ENCODE peak calls at places on chromosomes 5 and 9, in five cellular contexts. M is RPMI7951, A is cardiac muscle cell, G is GM03348, X is caudate nucleus. J is an unnamed sample.

GRCh38 chr5:123035950-123036390 is 555 bp downstream of the PPIC start:
- DNase-seq in G (peak), A (peak), M (peak), X (no peak), J (peak)

GRCh38 chr9:101176384-101176783 is 147.9 kb downstream of the PLPPR1 start:
- DNase-seq in X (no peak), A (no peak), M (no peak), G (no peak), J (peak)

GRCh38 chr5:153122416-153122815 is 368.1 kb upstream of the GRIA1 start:
- DNase-seq in A (no peak), M (no peak), G (no peak), X (no peak), J (no peak)

GRCh38 chr9:125401317-125401716 is 139.7 kb downstream of the GAPVD1 start:
- DNase-seq in M (no peak), G (no peak), X (no peak), A (no peak), J (no peak)

GRCh38 chr5:76986828-76987526 is 34.1 kb downstream of the CRHBP start:
- DNase-seq in A (no peak), X (no peak), M (no peak), G (no peak), J (no peak)

GRCh38 chr9:111966324-111966723 is 69.7 kb downstream of the UGCG start:
- DNase-seq in G (no peak), M (no peak), X (no peak), A (no peak), J (no peak)

GRCh38 chr9:134892221-134892620 is 11.6 kb downstream of the FCN2 start:
- DNase-seq in X (no peak), G (no peak), A (no peak), M (no peak), J (no peak)

GRCh38 chr9:90970603-90971002 is 169.0 kb downstream of the SYK start:
- DNase-seq in X (no peak), G (no peak), M (peak), A (no peak), J (no peak)

GRCh38 chr5:178460598-178461425 is 129.4 kb downstream of the COL23A1 start:
- DNase-seq in M (peak), G (peak), X (peak), A (peak), J (peak)

GRCh38 chr9:93252781-93253530 is 69.0 kb downstream of the WNK2 start:
- DNase-seq in G (no peak), X (no peak), M (no peak), A (no peak), J (no peak)

GRCh38 chr5:57735754-57736153 is 253.1 kb upstream of the ACTBL2 start:
- DNase-seq in M (peak), X (no peak), A (no peak), G (peak), J (no peak)

GRCh38 chr5:122608222-122608621 is 166.7 kb upstream of the SNX2 start:
- DNase-seq in A (no peak), G (no peak), X (no peak), M (no peak), J (no peak)

GRCh38 chr9:79237861-79238260 is 333.9 kb upstream of the TLE4 start:
- DNase-seq in M (no peak), X (no peak), A (no peak), G (no peak), J (no peak)

GRCh38 chr5:2488593-2488992 is 262.9 kb downstream of the IRX2 start:
- DNase-seq in G (no peak), M (no peak), A (no peak), X (no peak), J (no peak)

GRCh38 chr5:96426831-96427230 is 6.2 kb downstream of the PCSK1 start:
- DNase-seq in M (peak), X (no peak), G (no peak), A (no peak), J (no peak)

GRCh38 chr5:345404-346195 is 24.1 kb downstream of the AHRR start:
- DNase-seq in M (no peak), X (no peak), G (no peak), A (no peak), J (no peak)

GRCh38 chr9:126487856-126488255 is 125.9 kb upstream of the LMX1B start:
- DNase-seq in X (no peak), A (no peak), G (no peak), M (no peak), J (no peak)

GRCh38 chr5:142826741-142827492 is 56.7 kb downstream of the ARHGAP26 start:
- DNase-seq in A (no peak), M (peak), G (peak), X (no peak), J (no peak)

GRCh38 chr9:110114888-110115259 is 93.1 kb downstream of the C9orf152 start:
- DNase-seq in A (no peak), M (no peak), X (no peak), G (no peak), J (no peak)

GRCh38 chr5:82176115-82176514 is 102.0 kb downstream of the RPS23 start:
- DNase-seq in G (no peak), X (no peak), M (no peak), A (no peak), J (no peak)

GRCh38 chr5:352639-353598 is 31.4 kb downstream of the AHRR start:
- DNase-seq in G (peak), X (no peak), M (no peak), A (no peak), J (no peak)

GRCh38 chr5:142886211-142886610 is 116.0 kb downstream of the ARHGAP26 start:
- DNase-seq in X (no peak), G (peak), M (no peak), A (no peak), J (no peak)

GRCh38 chr9:130333041-130334040 is 67.8 kb downstream of the HMCN2 start:
- DNase-seq in M (peak), A (no peak), G (no peak), X (no peak), J (no peak)

GRCh38 chr5:144104086-144104485 is 66.4 kb downstream of the YIPF5 start:
- DNase-seq in M (no peak), X (no peak), G (no peak), A (no peak), J (no peak)

GRCh38 chr9:27247756-27248155 is 49.2 kb downstream of the EQTN start:
- DNase-seq in A (peak), X (no peak), M (peak), G (peak), J (no peak)